ENCODE peak calls at places on chromosomes 2 and 18, in six cellular contexts. S is H9, D is mesenchymal stem cell, V is neuronal stem cell, T is mesendoderm, I is H1. B is an unnamed sample.
A peak's percentile ranks its signal among the peaks of the same experiment; 100 is the strongest.

GRCh38 chr18:9569178-9569577 is 45.2 kb downstream of the PPP4R1 start:
- DNase-seq in V (no peak), S (no peak), T (no peak), I (no peak), D (no peak), B (no peak)

GRCh38 chr18:48670751-48671560 is 132.1 kb downstream of the CTIF start:
- DNase-seq in V (no peak), T (no peak), S (no peak), I (no peak), D (no peak), B (no peak)

GRCh38 chr2:5007596-5007995 is 684.6 kb upstream of the SOX11 start:
- DNase-seq in D (no peak), S (no peak), T (no peak), V (no peak), I (no peak), B (no peak)

GRCh38 chr2:56703001-56703400 is 519.2 kb downstream of the CCDC85A start:
- DNase-seq in T (no peak), S (no peak), D (no peak), V (no peak), I (no peak), B (no peak)

GRCh38 chr2:46878240-46878877 is 37.2 kb downstream of the MCFD2 start:
- DNase-seq in D (peak; percentile 14), V (no peak), S (no peak), T (no peak), I (no peak), B (peak; percentile 25)

GRCh38 chr2:208265371-208265806 is 666 bp upstream of the PIKFYVE start:
- DNase-seq in T (peak; percentile 57), V (peak; percentile 12), S (no peak), D (no peak), I (peak; percentile 54), B (peak; percentile 53)

GRCh38 chr2:1492696-1493095 is 79.4 kb downstream of the TPO start:
- DNase-seq in T (no peak), I (no peak), S (no peak), V (no peak), D (no peak), B (no peak)

GRCh38 chr2:128444044-128444771 is 125.5 kb upstream of the HS6ST1 start:
- DNase-seq in T (no peak), V (no peak), S (peak; percentile 14), D (no peak), I (peak; percentile 36), B (no peak)

GRCh38 chr2:39779926-39780325 is 868 bp upstream of the THUMPD2 start:
- DNase-seq in T (no peak), I (no peak), S (no peak), V (no peak), D (no peak), B (no peak)

GRCh38 chr2:26922638-26923466 is 47.6 kb upstream of the MAPRE3 start:
- DNase-seq in D (peak; percentile 54), I (no peak), T (peak; percentile 79), S (peak; percentile 78), V (no peak), B (peak; percentile 6)

GRCh38 chr18:13612111-13612997 is 114.0 kb downstream of the FAM210A start:
- DNase-seq in T (peak; percentile 70), D (no peak), V (no peak), S (no peak), I (no peak), B (no peak)

GRCh38 chr18:48868468-48869466 is 82.0 kb downstream of the SMAD7 start:
- DNase-seq in V (no peak), T (no peak), I (no peak), D (no peak), S (no peak), B (peak; percentile 34)

GRCh38 chr2:240982821-240983281 is 15.6 kb upstream of the SNED1 start:
- DNase-seq in D (no peak), I (no peak), S (no peak), V (no peak), T (no peak), B (no peak)

GRCh38 chr2:177553176-177553909 is 160.8 kb downstream of the AGPS start:
- DNase-seq in S (no peak), T (no peak), V (no peak), I (no peak), D (peak; percentile 42), B (peak; percentile 28)

GRCh38 chr2:3536682-3537632 is 17.6 kb upstream of the ADI1 start:
- DNase-seq in I (peak; percentile 72), D (peak; percentile 79), V (no peak), S (peak; percentile 77), T (peak; percentile 72), B (peak; percentile 56)

GRCh38 chr2:205235434-205235833 is 446.9 kb upstream of the NRP2 start:
- DNase-seq in I (no peak), T (no peak), D (no peak), V (no peak), S (no peak), B (no peak)

GRCh38 chr2:218075975-218076811 is 7.1 kb downstream of the RUFY4 start:
- DNase-seq in T (peak; percentile 46), I (peak; percentile 59), V (no peak), D (no peak), S (peak; percentile 72), B (no peak)

GRCh38 chr2:143528021-143528420 is 398.8 kb downstream of the ARHGAP15 start:
- DNase-seq in V (no peak), I (no peak), S (no peak), D (no peak), T (no peak), B (no peak)

GRCh38 chr2:174024524-174025270 is 59.5 kb upstream of the SP3 start:
- DNase-seq in S (no peak), D (peak; percentile 91), I (no peak), V (no peak), T (peak; percentile 73), B (peak; percentile 80)

GRCh38 chr2:174023591-174024523 is 58.7 kb upstream of the SP3 start:
- DNase-seq in T (peak; percentile 93), V (no peak), D (peak; percentile 99), I (peak; percentile 75), S (peak; percentile 78), B (peak; percentile 95)

GRCh38 chr2:174027956-174028355 is 62.8 kb upstream of the SP3 start:
- DNase-seq in V (no peak), S (no peak), D (peak; percentile 55), T (no peak), I (no peak), B (no peak)

GRCh38 chr2:174026122-174026845 is 61.1 kb upstream of the SP3 start:
- DNase-seq in T (peak; percentile 76), S (no peak), I (no peak), V (no peak), D (peak; percentile 91), B (peak; percentile 88)

DNA sequence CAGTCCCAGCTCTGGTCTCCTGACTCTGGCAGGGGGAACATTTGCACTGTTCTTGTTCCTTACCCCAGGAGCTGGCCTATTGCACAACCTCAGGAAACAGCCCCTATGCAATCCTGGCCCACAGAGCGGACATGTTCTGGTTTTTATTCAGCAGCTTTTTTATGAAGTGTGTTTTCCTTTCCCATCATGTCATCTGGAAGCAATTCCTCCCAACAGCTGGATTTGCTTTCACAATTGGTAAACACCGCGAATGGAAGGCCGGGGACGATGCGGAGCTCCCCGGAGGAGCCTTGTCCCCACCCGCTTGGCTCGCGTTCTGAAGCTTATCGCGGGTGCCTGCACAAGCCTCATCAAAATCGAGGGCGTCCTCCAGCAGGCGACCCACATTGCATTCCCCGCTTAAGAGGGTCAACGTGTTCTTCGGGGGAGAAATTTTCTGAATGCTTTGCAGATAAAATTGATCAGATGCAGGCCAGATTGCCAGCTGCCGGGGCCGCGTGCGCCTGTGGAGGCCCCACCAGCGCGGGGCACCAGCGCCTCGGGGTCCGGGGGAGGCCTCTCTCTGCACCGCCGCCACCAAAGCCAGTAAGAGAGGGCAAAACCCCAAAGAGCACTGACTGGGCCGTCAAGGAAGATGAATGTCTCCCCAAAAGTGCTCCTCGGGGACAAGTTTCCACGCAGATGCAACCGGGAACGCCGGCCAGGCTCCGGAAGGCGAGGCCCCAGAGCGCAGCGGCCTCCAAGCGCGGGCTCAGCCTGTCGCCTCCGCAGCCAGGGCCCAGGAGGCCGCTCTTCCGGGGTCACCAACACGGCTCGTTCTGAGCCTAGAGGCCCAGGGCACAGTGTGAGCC is 60.3 kb upstream of the SP3 start:
- DNase-seq in S (no peak), D (peak; percentile 98), V (no peak), T (peak; percentile 34), I (no peak), B (peak; percentile 89)
- H3K18ac ChIP-seq in S (peak overlapping the region; percentile 22), D (peak overlapping the region; percentile 94), V (peak overlapping the region; percentile 93), T (peak overlapping the region; percentile 66), I (peak overlapping the region; percentile 83), B (peak overlapping the region; percentile 62)

DNA sequence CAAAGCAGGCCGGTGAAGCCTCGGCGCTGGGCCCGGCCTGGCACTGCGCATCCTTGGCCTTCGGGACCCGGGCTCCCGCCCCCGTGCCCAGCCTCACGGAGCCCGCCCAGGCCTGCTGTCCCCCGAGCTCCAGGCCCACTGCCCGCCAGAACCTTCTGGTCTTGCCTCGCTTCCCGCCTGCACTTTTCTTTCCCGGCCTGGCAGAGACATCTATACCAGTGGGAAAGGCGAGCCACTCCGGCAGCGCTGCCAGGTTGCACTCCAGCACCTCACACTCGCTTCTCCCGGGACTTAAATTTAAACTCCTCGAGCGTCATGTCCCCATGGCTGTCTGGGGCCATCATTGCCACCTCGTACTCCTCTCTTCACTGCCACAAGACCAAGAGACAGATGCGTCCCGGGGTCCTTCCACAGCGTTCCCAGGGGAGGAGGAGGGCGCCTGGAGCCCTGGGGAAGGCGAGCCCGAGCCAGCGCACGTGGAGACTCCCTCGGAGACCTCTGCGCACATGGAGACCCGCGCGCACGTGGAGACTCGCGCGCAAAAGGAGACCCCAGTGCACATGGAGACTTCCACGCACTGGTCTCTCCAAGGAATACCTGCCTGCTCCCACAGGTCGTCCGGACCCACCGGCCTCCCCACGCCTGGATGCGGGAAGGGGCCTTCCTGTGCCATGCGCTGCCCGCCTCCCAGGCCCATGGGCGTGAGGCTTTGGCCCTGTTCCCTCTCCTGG is 253.1 kb upstream of the SALL3 start:
- DNase-seq in T (no peak), S (peak; percentile 19), V (no peak), D (no peak), I (no peak), B (no peak)
- H3K18ac ChIP-seq in T (no peak overlapping the region), S (no peak overlapping the region), V (peak overlapping the region; percentile 42), D (no peak overlapping the region), I (no peak overlapping the region), B (no peak overlapping the region)

GRCh38 chr18:6414723-6415362 is at the start of gene L3MBTL4:
- DNase-seq in V (no peak), T (peak; percentile 38), D (no peak), I (peak; percentile 72), S (peak; percentile 52), B (no peak)
- H3K18ac ChIP-seq in V (peak within 1 kb of the TSS; percentile 93), T (peak within 1 kb of the TSS; percentile 96), D (peak within 1 kb of the TSS; percentile 35), I (peak within 1 kb of the TSS; percentile 44), S (no peak within 1 kb of the TSS), B (no peak within 1 kb of the TSS)

GRCh38 chr2:41992056-41992699 is 55.6 kb upstream of the PKDCC start:
- DNase-seq in V (no peak), I (no peak), T (no peak), S (no peak), D (no peak), B (no peak)
- H3K18ac ChIP-seq in V (peak overlapping the region; percentile 61), I (peak overlapping the region; percentile 24), T (peak overlapping the region; percentile 9), S (no peak overlapping the region), D (no peak overlapping the region), B (no peak overlapping the region)